ENCODE peak calls at places on chromosomes 4 and X, in ten cellular contexts. Y is fibroblast of the aortic adventitia; M is naive thymus-derived CD8-positive, alpha-beta T cell; L is activated T-helper 1 cell treated with Interleukin-2 at 50 U/mL for 16 hours; Z is GM20000; N is Kasumi-1; T is foreskin fibroblast; O is left colon; D is LoVo; B is NB4. R is an unnamed sample.
A peak's percentile ranks its signal among the peaks of the same experiment; 100 is the strongest.

GRCh38 chr4:138867404-138867803 is 148.2 kb upstream of the NOCT start:
- DNase-seq in M (no peak), Y (no peak), N (no peak), L (no peak), T (no peak), D (no peak), Z (no peak), B (no peak), O (no peak), R (no peak)

GRCh38 chrX:65652098-65652497 is 15.4 kb upstream of the MSN start:
- DNase-seq in N (no peak), T (no peak), D (no peak), B (no peak), O (no peak), M (no peak), L (no peak), Z (no peak), Y (no peak), R (no peak)

GRCh38 chr4:19492611-19493010 is 759.1 kb upstream of the SLIT2 start:
- DNase-seq in Z (no peak), D (no peak), L (no peak), O (no peak), Y (no peak), B (no peak), M (no peak), N (no peak), T (peak; percentile 50), R (no peak)

GRCh38 chrX:24426340-24426913 is 38.7 kb upstream of the PDK3 start:
- DNase-seq in Z (peak; percentile 3), M (no peak), N (no peak), L (no peak), T (peak; percentile 44), B (peak; percentile 10), O (no peak), D (no peak), Y (peak; percentile 21), R (no peak)

GRCh38 chr4:7650606-7651400 is 216.1 kb upstream of the PSAPL1 start:
- DNase-seq in B (no peak), Z (no peak), Y (no peak), N (peak; percentile 47), L (no peak), O (no peak), D (no peak), M (no peak), T (no peak), R (no peak)

GRCh38 chr4:107711831-107712230 is 8.2 kb downstream of the PAPSS1 start:
- DNase-seq in Y (no peak), N (no peak), L (no peak), B (no peak), Z (no peak), M (no peak), O (no peak), D (no peak), T (peak; percentile 62), R (no peak)

GRCh38 chr4:107740950-107741701 is 21.1 kb upstream of the PAPSS1 start:
- DNase-seq in B (no peak), N (no peak), M (no peak), T (peak; percentile 92), D (no peak), O (peak; percentile 18), L (no peak), Z (no peak), Y (peak; percentile 78), R (no peak)

GRCh38 chrX:71509289-71509688 is 23.6 kb upstream of the OGT start:
- DNase-seq in Z (no peak), B (no peak), L (no peak), D (no peak), N (no peak), O (no peak), T (no peak), Y (no peak), M (no peak), R (no peak)

GRCh38 chr4:147777456-147778091 is 45.7 kb downstream of the ARHGAP10 start:
- DNase-seq in T (peak; percentile 51), B (no peak), Z (no peak), N (no peak), O (no peak), L (no peak), D (peak; percentile 35), M (no peak), Y (no peak), R (no peak)

GRCh38 chr4:168562021-168562691 is 65.3 kb downstream of the PALLD start:
- DNase-seq in Z (no peak), Y (peak; percentile 28), D (no peak), T (peak; percentile 55), M (no peak), B (no peak), N (no peak), L (no peak), O (no peak), R (no peak)

GRCh38 chr4:4990857-4991540 is 28.3 kb downstream of the CYTL1 start:
- DNase-seq in Y (peak; percentile 98), L (no peak), B (peak; percentile 19), M (no peak), N (no peak), Z (no peak), D (peak; percentile 45), T (peak; percentile 87), O (peak; percentile 48), R (peak; percentile 69)

GRCh38 chr4:173543266-173543665 is 13.2 kb upstream of the HAND2 start:
- DNase-seq in T (no peak), N (no peak), Y (no peak), Z (no peak), D (no peak), O (no peak), L (no peak), M (no peak), B (no peak), R (no peak)

GRCh38 chrX:19747672-19748610 is 139.5 kb downstream of the SH3KBP1 start:
- DNase-seq in Y (no peak), T (no peak), N (peak; percentile 83), L (peak; percentile 68), D (no peak), Z (no peak), O (peak; percentile 22), B (peak; percentile 91), M (peak; percentile 82), R (no peak)

GRCh38 chr4:104905546-104905945 is 241.1 kb upstream of the TET2 start:
- DNase-seq in T (no peak), O (no peak), M (no peak), N (no peak), Y (peak; percentile 53), L (no peak), B (no peak), D (no peak), Z (no peak), R (no peak)

GRCh38 chr4:7890635-7891393 is 48.8 kb downstream of the AFAP1 start:
- DNase-seq in T (peak; percentile 88), Y (peak; percentile 71), N (no peak), Z (no peak), D (peak; percentile 41), L (no peak), B (no peak), O (no peak), M (no peak), R (peak; percentile 95)

GRCh38 chrX:82230013-82230412 is 1028.1 kb downstream of the SH3BGRL start:
- DNase-seq in Z (no peak), O (no peak), D (no peak), L (no peak), M (no peak), Y (no peak), N (no peak), B (peak; percentile 7), T (no peak), R (no peak)

GRCh38 chr4:5460106-5460801 is 248.1 kb downstream of the EVC2 start:
- DNase-seq in N (peak; percentile 25), L (no peak), B (peak; percentile 53), Y (peak; percentile 19), O (peak; percentile 21), D (peak; percentile 4), M (no peak), Z (peak; percentile 18), T (peak; percentile 18), R (no peak)

GRCh38 chrX:110284159-110284558 is 33.7 kb downstream of the AMMECR1 start:
- DNase-seq in Y (peak; percentile 83), N (no peak), B (no peak), Z (no peak), D (peak; percentile 3), O (no peak), L (no peak), M (no peak), T (peak; percentile 74), R (peak; percentile 49)

GRCh38 chrX:112910418-112910817 is 69.8 kb upstream of the AMOT start:
- DNase-seq in D (no peak), B (no peak), O (no peak), L (no peak), M (no peak), T (no peak), Y (no peak), Z (no peak), N (no peak), R (no peak)

GRCh38 chr4:115396034-115396433 is 282.6 kb upstream of the NDST4 start:
- DNase-seq in T (no peak), O (no peak), M (no peak), Y (no peak), B (peak; percentile 74), D (no peak), Z (no peak), L (no peak), N (no peak), R (no peak)